ENCODE peak calls at places on chromosomes 13 and 19, in nine cellular contexts. I is GM23248; E is epithelial cell of esophagus; D is Calu3; Q is cardiac fibroblast; F is iris pigment epithelial cell; J is IMR-90; Y is activated T-helper 2 cell treated with anti-CD3 and anti-CD28 coated beads, Interferon-gamma antibody, Interleukin-2, Interleukin-4, amounts not matched to agents 10 μg/mL and 5 μg/mL and 100 μg/mL, durations not matched to agents 14 hours and 24 hours and 36 hours; S is stimulated activated CD8-positive, alpha-beta memory T cell treated with anti-CD3 and anti-CD28 coated beads, Interleukin-7, amount 100 ng/mL, for 1 hour. A is an unnamed sample.

GRCh38 chr19:44304659-44305193 is at the start of gene ZNF235:
- DNase-seq in J (peak; percentile 99), Q (peak; percentile 98), E (peak; percentile 98), Y (peak; percentile 58), S (peak; percentile 36), I (peak; percentile 99), D (peak; percentile 92), F (peak; percentile 99), A (peak; percentile 99)

GRCh38 chr19:18645035-18645511 is 8.2 kb downstream of the KLHL26 start:
- DNase-seq in J (no peak), E (no peak), F (no peak), Q (no peak), D (no peak), S (no peak), Y (no peak), I (peak; percentile 22), A (no peak)

GRCh38 chr19:10173527-10173926 is 21.2 kb downstream of the DNMT1 start:
- DNase-seq in D (peak; percentile 1), I (peak; percentile 58), Q (peak; percentile 41), E (peak; percentile 29), S (no peak), F (peak; percentile 74), Y (no peak), J (peak; percentile 50), A (peak; percentile 49)

GRCh38 chr19:13864513-13865242 is 12.3 kb upstream of the NANOS3 start:
- DNase-seq in S (no peak), F (no peak), D (no peak), J (no peak), Y (no peak), E (no peak), Q (no peak), I (no peak), A (no peak)

GRCh38 chr19:38650911-38651584 is 3.6 kb downstream of the ACTN4 start:
- DNase-seq in I (peak; percentile 94), Q (peak; percentile 96), S (no peak), E (peak; percentile 62), Y (no peak), D (no peak), F (peak; percentile 53), J (peak; percentile 60), A (peak; percentile 98)

GRCh38 chr13:112531263-112531794 is 56.6 kb downstream of the TUBGCP3 start:
- DNase-seq in Q (no peak), I (no peak), S (no peak), E (no peak), J (no peak), Y (no peak), D (no peak), F (no peak), A (no peak)

GRCh38 chr19:2319551-2319950 is 8.8 kb downstream of the LSM7 start:
- DNase-seq in F (no peak), E (no peak), Q (no peak), I (no peak), D (no peak), J (no peak), S (no peak), Y (no peak), A (no peak)

GRCh38 chr13:95385373-95385772 is 84.1 kb upstream of the ABCC4 start:
- DNase-seq in F (no peak), D (no peak), S (no peak), E (no peak), I (no peak), J (no peak), Y (no peak), Q (no peak), A (no peak)

GRCh38 chr13:112693831-112694497 is 4.1 kb downstream of the ATP11A start:
- DNase-seq in J (peak; percentile 90), D (no peak), I (peak; percentile 88), Y (no peak), S (no peak), Q (peak; percentile 77), F (peak; percentile 89), E (peak; percentile 87), A (peak; percentile 83)

GRCh38 chr13:68736961-68737360 is 1370.7 kb upstream of the ATXN8OS start:
- DNase-seq in E (no peak), F (no peak), J (no peak), I (no peak), Q (no peak), Y (no peak), D (no peak), S (no peak), A (no peak)

GRCh38 chr13:106187501-106187900 is 348.0 kb downstream of the EFNB2 start:
- DNase-seq in E (no peak), D (no peak), Q (no peak), F (no peak), S (no peak), Y (no peak), J (no peak), I (no peak), A (peak; percentile 80)